ENCODE peak calls at places on chromosomes 1 and 21, in six cellular contexts. One of them, this sample, is unnamed.
A peak's percentile ranks its signal among the peaks of the same experiment; 100 is the strongest.

GRCh38 chr1:220409751-220410370 is 118.1 kb upstream of the MARK1 start:
- DNase-seq in GM10248: no peak
- DNase-seq in AG09309: no peak
- DNase-seq in astrocyte: no peak
- DNase-seq in adrenal gland: no peak
- DNase-seq in body of pancreas: no peak
- DNase-seq in this sample: no peak

GRCh38 chr21:19771881-19772280 is 1226.3 kb upstream of the NCAM2 start:
- DNase-seq in GM10248: no peak
- DNase-seq in adrenal gland: no peak
- DNase-seq in astrocyte: no peak
- DNase-seq in AG09309: no peak
- DNase-seq in body of pancreas: no peak
- DNase-seq in this sample: no peak

GRCh38 chr1:154744352-154744751 is 125.7 kb downstream of the KCNN3 start:
- DNase-seq in AG09309: no peak
- DNase-seq in adrenal gland: no peak
- DNase-seq in astrocyte: no peak
- DNase-seq in GM10248: no peak
- DNase-seq in body of pancreas: no peak
- DNase-seq in this sample: no peak

GRCh38 chr1:220734571-220735326 is 13.4 kb upstream of the MTARC2 start:
- DNase-seq in astrocyte: peak; percentile 75
- DNase-seq in body of pancreas: peak; percentile 39
- DNase-seq in GM10248: no peak
- DNase-seq in AG09309: peak; percentile 24
- DNase-seq in adrenal gland: no peak
- DNase-seq in this sample: no peak

GRCh38 chr21:46457801-46458314 is 833 bp upstream of the DIP2A start:
- DNase-seq in astrocyte: peak; percentile 43
- DNase-seq in GM10248: peak; percentile 50
- DNase-seq in AG09309: no peak
- DNase-seq in body of pancreas: peak; percentile 53
- DNase-seq in adrenal gland: peak; percentile 44
- DNase-seq in this sample: no peak

GRCh38 chr1:7298145-7298544 is 473.0 kb upstream of the VAMP3 start:
- DNase-seq in adrenal gland: no peak
- DNase-seq in GM10248: no peak
- DNase-seq in AG09309: no peak
- DNase-seq in body of pancreas: no peak
- DNase-seq in astrocyte: no peak
- DNase-seq in this sample: no peak

GRCh38 chr1:240402318-240402717 is 209.6 kb downstream of the GREM2 start:
- DNase-seq in adrenal gland: no peak
- DNase-seq in AG09309: no peak
- DNase-seq in GM10248: no peak
- DNase-seq in astrocyte: no peak
- DNase-seq in body of pancreas: no peak
- DNase-seq in this sample: no peak

GRCh38 chr1:46248122-46248920 is 758 bp downstream of the RAD54L start:
- DNase-seq in astrocyte: no peak
- DNase-seq in GM10248: peak; percentile 24
- DNase-seq in body of pancreas: peak; percentile 10
- DNase-seq in AG09309: no peak
- DNase-seq in adrenal gland: peak; percentile 47
- DNase-seq in this sample: peak; percentile 25

GRCh38 chr1:41322835-41323234 is 38.4 kb upstream of the FOXO6 start:
- DNase-seq in AG09309: no peak
- DNase-seq in astrocyte: no peak
- DNase-seq in body of pancreas: peak; percentile 24
- DNase-seq in adrenal gland: no peak
- DNase-seq in GM10248: peak; percentile 75
- DNase-seq in this sample: peak; percentile 83

GRCh38 chr1:152517237-152517811 is 3.0 kb downstream of the CRCT1 start:
- DNase-seq in adrenal gland: no peak
- DNase-seq in astrocyte: peak; percentile 6
- DNase-seq in body of pancreas: no peak
- DNase-seq in AG09309: no peak
- DNase-seq in GM10248: no peak
- DNase-seq in this sample: no peak

GRCh38 chr1:53642215-53642555 is 96.8 kb downstream of the GLIS1 start:
- DNase-seq in GM10248: no peak
- DNase-seq in body of pancreas: no peak
- DNase-seq in AG09309: no peak
- DNase-seq in adrenal gland: no peak
- DNase-seq in astrocyte: no peak
- DNase-seq in this sample: no peak

GRCh38 chr1:10918531-10918930 is 93.9 kb upstream of the TARDBP start:
- DNase-seq in body of pancreas: no peak
- DNase-seq in astrocyte: peak; percentile 86
- DNase-seq in GM10248: no peak
- DNase-seq in AG09309: peak; percentile 17
- DNase-seq in adrenal gland: no peak
- DNase-seq in this sample: no peak

GRCh38 chr21:24552491-24552890 is 1054.8 kb downstream of the MRPL39 start:
- DNase-seq in GM10248: no peak
- DNase-seq in adrenal gland: no peak
- DNase-seq in AG09309: no peak
- DNase-seq in astrocyte: no peak
- DNase-seq in body of pancreas: no peak
- DNase-seq in this sample: no peak

GRCh38 chr21:34799092-34799491 is 130.3 kb downstream of the CLIC6 start:
- DNase-seq in GM10248: no peak
- DNase-seq in body of pancreas: no peak
- DNase-seq in adrenal gland: no peak
- DNase-seq in astrocyte: no peak
- DNase-seq in AG09309: no peak
- DNase-seq in this sample: no peak
- TF ChIP-seq CTCF in GM10248: no peak
- TF ChIP-seq CTCF in body of pancreas: no peak
- TF ChIP-seq CTCF in adrenal gland: no peak
- TF ChIP-seq CTCF in astrocyte: no peak
- TF ChIP-seq CTCF in AG09309: no peak
- TF ChIP-seq CTCF in this sample: no peak

DNA sequence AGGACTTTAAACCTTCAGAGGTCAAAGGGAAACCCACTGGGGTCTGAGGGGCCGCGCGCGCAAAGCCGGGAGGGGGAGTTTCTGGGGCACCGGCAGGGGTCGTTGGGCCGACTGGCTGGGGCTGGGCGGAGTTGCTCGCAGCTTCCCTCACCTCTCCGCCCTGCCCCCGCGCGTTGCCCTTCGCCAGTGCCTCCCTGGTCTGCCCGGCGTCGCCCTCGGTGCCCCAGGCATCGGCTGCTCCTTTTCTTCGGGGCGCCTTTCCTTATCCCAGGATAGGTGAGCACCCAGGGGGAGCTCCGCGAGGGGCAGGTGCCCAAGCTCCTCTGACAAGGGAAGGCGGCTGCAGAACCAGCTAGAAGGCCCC is 390 bp upstream of the NGF start:
- DNase-seq in adrenal gland: no peak
- DNase-seq in astrocyte: no peak
- DNase-seq in GM10248: no peak
- DNase-seq in body of pancreas: no peak
- DNase-seq in AG09309: no peak
- DNase-seq in this sample: no peak
- TF ChIP-seq CTCF in adrenal gland: no peak
- TF ChIP-seq CTCF in astrocyte: no peak
- TF ChIP-seq CTCF in GM10248: no peak
- TF ChIP-seq CTCF in body of pancreas: no peak
- TF ChIP-seq CTCF in AG09309: no peak
- TF ChIP-seq CTCF in this sample: no peak

GRCh38 chr1:103327054-103327719 is 198.3 kb upstream of the RNPC3 start:
- DNase-seq in astrocyte: no peak
- DNase-seq in adrenal gland: no peak
- DNase-seq in AG09309: no peak
- DNase-seq in GM10248: no peak
- DNase-seq in body of pancreas: no peak
- DNase-seq in this sample: no peak

GRCh38 chr1:103326595-103326994 is 198.9 kb upstream of the RNPC3 start:
- DNase-seq in AG09309: no peak
- DNase-seq in body of pancreas: no peak
- DNase-seq in astrocyte: peak; percentile 18
- DNase-seq in GM10248: no peak
- DNase-seq in adrenal gland: no peak
- DNase-seq in this sample: no peak
- TF ChIP-seq CTCF in AG09309: no peak
- TF ChIP-seq CTCF in body of pancreas: no peak
- TF ChIP-seq CTCF in astrocyte: no peak
- TF ChIP-seq CTCF in GM10248: no peak
- TF ChIP-seq CTCF in adrenal gland: no peak
- TF ChIP-seq CTCF in this sample: no peak

GRCh38 chr1:159994896-159995295 is 36.9 kb downstream of the PIGM start:
- DNase-seq in adrenal gland: no peak
- DNase-seq in astrocyte: peak; percentile 24
- DNase-seq in AG09309: no peak
- DNase-seq in body of pancreas: no peak
- DNase-seq in GM10248: no peak
- DNase-seq in this sample: no peak
- TF ChIP-seq CTCF in adrenal gland: no peak
- TF ChIP-seq CTCF in astrocyte: no peak
- TF ChIP-seq CTCF in AG09309: no peak
- TF ChIP-seq CTCF in body of pancreas: no peak
- TF ChIP-seq CTCF in GM10248: no peak
- TF ChIP-seq CTCF in this sample: no peak

GRCh38 chr21:16454371-16454770 is 724.6 kb downstream of the USP25 start:
- DNase-seq in body of pancreas: no peak
- DNase-seq in astrocyte: no peak
- DNase-seq in GM10248: no peak
- DNase-seq in adrenal gland: no peak
- DNase-seq in AG09309: no peak
- DNase-seq in this sample: no peak
- TF ChIP-seq CTCF in body of pancreas: peak; percentile 19
- TF ChIP-seq CTCF in astrocyte: peak; percentile 38
- TF ChIP-seq CTCF in GM10248: no peak
- TF ChIP-seq CTCF in adrenal gland: peak; percentile 53
- TF ChIP-seq CTCF in AG09309: peak; percentile 43
- TF ChIP-seq CTCF in this sample: no peak

DNA sequence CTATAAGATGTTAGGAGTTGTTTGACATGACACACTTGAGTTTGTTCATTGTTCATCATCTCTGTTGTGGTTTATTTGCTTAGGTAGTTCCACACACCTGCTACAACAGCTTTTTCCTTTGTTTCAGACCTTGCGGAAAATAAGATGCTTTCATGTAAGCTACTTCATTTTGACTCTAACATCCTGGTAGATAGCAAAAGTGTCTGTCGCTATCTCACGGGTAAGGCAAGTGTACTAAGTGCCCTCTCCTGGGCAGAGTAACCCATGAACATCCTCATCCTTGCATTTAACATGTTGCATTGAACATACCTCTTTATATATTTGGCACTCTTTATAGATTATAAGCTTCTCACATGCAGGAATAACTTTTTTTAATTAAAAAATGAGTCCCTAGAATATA is 1.6 kb upstream of the OR10T2 start:
- DNase-seq in AG09309: no peak
- DNase-seq in body of pancreas: no peak
- DNase-seq in GM10248: no peak
- DNase-seq in astrocyte: no peak
- DNase-seq in adrenal gland: no peak
- DNase-seq in this sample: no peak
- TF ChIP-seq CTCF in AG09309: no peak
- TF ChIP-seq CTCF in body of pancreas: no peak
- TF ChIP-seq CTCF in GM10248: no peak
- TF ChIP-seq CTCF in astrocyte: no peak
- TF ChIP-seq CTCF in adrenal gland: no peak
- TF ChIP-seq CTCF in this sample: no peak

GRCh38 chr1:8439015-8439702 is 121.2 kb downstream of the SLC45A1 start:
- DNase-seq in adrenal gland: peak; percentile 62
- DNase-seq in body of pancreas: peak; percentile 83
- DNase-seq in AG09309: peak; percentile 51
- DNase-seq in astrocyte: peak; percentile 81
- DNase-seq in GM10248: peak; percentile 75
- DNase-seq in this sample: peak; percentile 78
- TF ChIP-seq CTCF in adrenal gland: peak; percentile 27
- TF ChIP-seq CTCF in body of pancreas: no peak
- TF ChIP-seq CTCF in AG09309: no peak
- TF ChIP-seq CTCF in astrocyte: no peak
- TF ChIP-seq CTCF in GM10248: no peak
- TF ChIP-seq CTCF in this sample: no peak

GRCh38 chr1:106975944-106976343 is 80.5 kb upstream of the PRMT6 start:
- DNase-seq in GM10248: no peak
- DNase-seq in adrenal gland: no peak
- DNase-seq in body of pancreas: no peak
- DNase-seq in AG09309: no peak
- DNase-seq in astrocyte: no peak
- DNase-seq in this sample: no peak
- TF ChIP-seq CTCF in GM10248: no peak
- TF ChIP-seq CTCF in adrenal gland: no peak
- TF ChIP-seq CTCF in body of pancreas: no peak
- TF ChIP-seq CTCF in AG09309: peak; percentile 24
- TF ChIP-seq CTCF in astrocyte: no peak
- TF ChIP-seq CTCF in this sample: no peak

GRCh38 chr1:161747789-161748188 is 1.8 kb upstream of the DUSP12 start:
- DNase-seq in astrocyte: no peak
- DNase-seq in AG09309: no peak
- DNase-seq in adrenal gland: no peak
- DNase-seq in GM10248: no peak
- DNase-seq in body of pancreas: no peak
- DNase-seq in this sample: no peak

DNA sequence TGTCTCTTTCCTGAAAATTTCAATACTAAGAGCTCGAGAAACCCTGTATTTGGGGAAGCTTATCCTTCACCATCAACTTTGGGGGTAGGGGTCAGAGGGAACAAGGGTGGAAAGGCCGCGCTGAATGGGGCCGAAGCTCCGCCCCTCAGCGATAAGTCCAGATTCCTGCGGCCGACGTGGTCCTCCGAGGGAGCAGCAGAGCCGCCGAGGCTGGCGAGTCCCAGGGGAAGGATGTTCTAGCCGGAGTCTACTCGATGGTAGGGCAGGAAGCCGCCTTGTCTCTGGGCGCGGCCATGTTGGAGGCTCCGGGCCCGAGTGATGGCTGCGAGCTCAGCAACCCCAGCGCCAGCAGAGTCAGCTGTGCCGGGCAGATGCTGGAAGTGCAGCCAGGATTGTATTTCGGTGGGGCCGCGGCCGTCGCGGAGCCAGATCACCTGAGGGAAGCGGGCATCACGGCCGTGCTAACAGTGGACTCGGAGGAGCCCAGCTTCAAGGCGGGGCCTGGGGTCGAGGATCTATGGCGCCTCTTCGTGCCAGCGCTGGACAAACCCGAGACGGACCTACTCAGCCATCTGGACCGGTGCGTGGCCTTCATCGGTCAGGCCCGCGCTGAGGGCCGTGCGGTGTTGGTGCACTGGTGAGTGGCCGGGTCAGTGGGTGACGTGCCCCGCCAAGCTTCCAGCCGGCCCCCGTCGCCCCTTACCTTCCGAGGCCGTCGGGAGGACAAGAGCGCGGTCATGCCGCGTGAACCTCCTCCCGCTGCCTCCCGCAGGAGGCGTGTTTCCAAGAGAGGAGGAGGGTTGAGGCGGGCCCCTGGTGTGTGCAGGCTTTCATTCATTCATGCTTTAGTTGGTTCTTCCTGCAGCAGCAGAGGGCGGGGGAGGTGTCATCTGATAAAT is at the start of gene DUSP12:
- DNase-seq in adrenal gland: peak; percentile 90
- DNase-seq in astrocyte: peak; percentile 92
- DNase-seq in GM10248: peak; percentile 90
- DNase-seq in AG09309: peak; percentile 82
- DNase-seq in body of pancreas: peak; percentile 93
- DNase-seq in this sample: peak; percentile 90
- TF ChIP-seq CTCF in adrenal gland: peak; percentile 8
- TF ChIP-seq CTCF in astrocyte: no peak
- TF ChIP-seq CTCF in GM10248: peak; percentile 49
- TF ChIP-seq CTCF in AG09309: peak; percentile 11
- TF ChIP-seq CTCF in body of pancreas: no peak
- TF ChIP-seq CTCF in this sample: peak; percentile 53